ENCODE peak calls at places on chromosome 5, in five cellular contexts. P, Q, X, U and L are unnamed samples.

GRCh38 chr5:122101636-122102285 is 23.7 kb upstream of the LOX start:
- DNase-seq in Q (no peak), P (no peak), X (no peak), U (no peak), L (no peak)

GRCh38 chr5:15992918-15993317 is 186.7 kb downstream of the MARCHF11 start:
- DNase-seq in X (no peak), Q (no peak), P (no peak), U (no peak), L (no peak)

GRCh38 chr5:81315336-81315735 is 13.9 kb downstream of the ZCCHC9 start:
- DNase-seq in X (no peak), U (no peak), P (no peak), Q (no peak), L (no peak)

GRCh38 chr5:142981886-142982820 is 212.0 kb downstream of the ARHGAP26 start:
- DNase-seq in Q (no peak), P (peak), X (peak), U (peak), L (peak)

GRCh38 chr5:134132372-134133212 is 18.1 kb downstream of the TCF7 start:
- DNase-seq in P (no peak), X (peak), U (peak), Q (peak), L (no peak)

GRCh38 chr5:81232449-81233079 is 558 bp upstream of the CKMT2 start:
- DNase-seq in P (no peak), Q (no peak), X (peak), U (no peak), L (no peak)

GRCh38 chr5:139740138-139740992 is 55.2 kb upstream of the PSD2 start:
- DNase-seq in X (no peak), P (no peak), Q (no peak), U (no peak), L (no peak)

GRCh38 chr5:32071351-32071944 is 102.7 kb downstream of the GOLPH3 start:
- DNase-seq in P (no peak), X (no peak), Q (no peak), U (no peak), L (no peak)

GRCh38 chr5:151923865-151924264 is 786 bp downstream of the GLRA1 start:
- DNase-seq in P (no peak), X (no peak), U (no peak), Q (no peak), L (no peak)

GRCh38 chr5:107428303-107428761 is 242.4 kb downstream of the EFNA5 start:
- DNase-seq in U (no peak), P (no peak), Q (no peak), X (no peak), L (no peak)

GRCh38 chr5:60334281-60334713 is 365.7 kb downstream of the DEPDC1B start:
- DNase-seq in U (no peak), Q (no peak), X (no peak), P (no peak), L (no peak)

GRCh38 chr5:115962565-115963402 is 509 bp downstream of the LVRN start:
- DNase-seq in Q (peak), X (peak), U (peak), P (no peak), L (no peak)

GRCh38 chr5:58672521-58672920 is 89.6 kb downstream of the RAB3C start:
- DNase-seq in Q (no peak), U (no peak), P (no peak), X (no peak), L (no peak)

GRCh38 chr5:134580001-134580460 is 52.6 kb downstream of the SAR1B start:
- DNase-seq in U (no peak), P (no peak), Q (peak), X (no peak), L (peak)

GRCh38 chr5:14081791-14082190 is 61.4 kb upstream of the TRIO start:
- DNase-seq in U (no peak), P (no peak), X (no peak), Q (no peak), L (no peak)

GRCh38 chr5:170107674-170108073 is 2.0 kb downstream of the FOXI1 start:
- DNase-seq in Q (no peak), X (no peak), U (no peak), P (no peak), L (no peak)

GRCh38 chr5:72386639-72387038 is 66.5 kb downstream of the PTCD2 start:
- DNase-seq in U (no peak), X (no peak), P (no peak), Q (no peak), L (no peak)

GRCh38 chr5:33852327-33852726 is 39.5 kb downstream of the ADAMTS12 start:
- DNase-seq in X (no peak), Q (no peak), U (no peak), P (no peak), L (no peak)

GRCh38 chr5:624118-624950 is 12.2 kb downstream of the CEP72 start:
- DNase-seq in Q (no peak), U (no peak), P (no peak), X (no peak), L (no peak)

DNA sequence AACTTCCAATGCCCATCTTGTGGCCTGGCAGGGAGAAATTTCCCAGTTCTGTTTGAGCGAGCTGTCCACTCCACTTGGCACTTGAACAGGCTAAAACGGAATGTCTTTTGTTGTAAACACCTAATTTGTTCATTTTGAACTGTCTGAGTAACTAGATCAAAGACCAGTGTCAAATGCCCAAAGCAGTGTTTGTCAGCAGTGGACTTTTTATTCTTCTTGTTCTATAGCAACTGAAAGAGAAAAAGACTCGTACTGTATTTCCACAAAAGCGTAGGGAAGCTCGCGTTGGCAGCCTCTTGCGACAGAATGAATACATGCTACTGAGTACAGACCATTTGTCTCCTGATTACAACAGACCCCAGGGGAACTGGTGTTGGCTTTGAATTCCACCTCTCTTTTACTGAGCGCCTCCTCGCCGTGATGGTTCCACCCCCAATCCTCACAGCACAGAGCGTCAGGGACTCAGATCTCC is 601.8 kb upstream of the ZNF608 start:
- DNase-seq in Q (peak), U (no peak), P (no peak), X (no peak), L (no peak)
- TF ChIP-seq CTCF in Q (no peak), U (no peak), P (no peak), X (no peak), L (no peak)

GRCh38 chr5:91280062-91280941 is 102.8 kb downstream of the ARRDC3 start:
- DNase-seq in U (peak), Q (peak), X (peak), P (peak), L (peak)
- TF ChIP-seq POLR2A in U (peak), Q (peak), X (peak), P (peak), L (no peak)

DNA sequence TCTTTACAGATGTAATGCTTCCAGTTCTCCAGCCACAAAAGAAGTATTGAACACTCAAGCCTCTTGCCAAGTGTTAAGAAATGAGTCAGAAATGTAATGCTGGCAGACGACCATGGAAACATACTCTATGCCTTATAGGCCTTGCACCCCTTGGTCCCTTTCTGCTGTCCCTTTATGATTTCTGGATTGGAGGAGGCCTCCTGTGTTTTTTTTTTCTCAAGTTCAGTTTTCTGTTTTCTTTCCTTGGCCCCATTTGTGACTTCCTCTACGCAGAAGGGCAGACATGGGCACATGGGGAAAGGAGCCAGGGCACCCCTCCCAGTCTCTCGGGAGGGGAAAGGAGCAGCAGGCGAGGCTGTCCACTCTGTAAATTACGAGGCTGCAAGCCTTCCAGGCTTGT is 53.4 kb downstream of the SNX18 start:
- DNase-seq in U (no peak), P (no peak), X (peak), Q (no peak), L (no peak)
- H3K4me3 ChIP-seq in U (no peak), P (no peak), X (no peak), Q (no peak), L (no peak)

GRCh38 chr5:171647043-171647899 is 138.3 kb upstream of the SMIM23 start:
- DNase-seq in X (no peak), Q (no peak), U (no peak), P (no peak), L (no peak)
- TF ChIP-seq CTCF in X (no peak), Q (no peak), U (no peak), P (no peak), L (no peak)

GRCh38 chr5:141969783-141970741 is 1.2 kb downstream of the RNF14 start:
- DNase-seq in X (no peak), U (no peak), Q (no peak), P (no peak), L (no peak)
- TF ChIP-seq POLR2A in X (no peak), U (no peak), Q (no peak), P (no peak), L (no peak)

DNA sequence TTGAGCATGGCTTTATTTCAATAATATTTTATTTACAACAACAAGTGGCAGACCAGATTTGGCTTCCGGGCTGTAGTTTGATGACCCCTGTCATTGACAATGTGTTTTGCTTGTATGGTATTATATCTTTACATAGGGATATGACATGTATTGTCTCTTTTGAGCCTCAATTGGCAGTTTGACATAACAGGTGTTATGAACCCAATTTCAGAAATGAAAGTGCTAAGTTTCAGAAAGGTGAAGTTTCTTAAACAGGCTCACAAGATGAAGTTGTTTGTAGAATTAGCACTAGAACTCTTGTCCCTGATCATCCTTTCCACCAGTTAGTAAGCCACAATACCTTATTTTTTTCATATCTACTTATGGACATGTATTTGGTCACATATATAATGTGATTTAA is 303.0 kb upstream of the GRIA1 start:
- DNase-seq in Q (no peak), X (no peak), U (no peak), P (no peak), L (no peak)
- H3K4me3 ChIP-seq in Q (no peak), X (no peak), U (no peak), P (no peak), L (no peak)

GRCh38 chr5:180595381-180596114 is 4.2 kb upstream of the SCGB3A1 start:
- DNase-seq in Q (no peak), X (no peak), U (no peak), P (no peak), L (peak)

GRCh38 chr5:180596115-180596667 is 4.9 kb upstream of the SCGB3A1 start:
- DNase-seq in X (no peak), Q (no peak), U (no peak), P (no peak), L (peak)

GRCh38 chr5:180595046-180595379 is 3.7 kb upstream of the SCGB3A1 start:
- DNase-seq in P (no peak), Q (no peak), X (no peak), U (no peak), L (no peak)

GRCh38 chr5:180598316-180598701 is 7.0 kb upstream of the SCGB3A1 start:
- DNase-seq in P (no peak), Q (peak), U (peak), X (peak), L (no peak)

GRCh38 chr5:180596668-180597231 is 5.5 kb upstream of the SCGB3A1 start:
- DNase-seq in X (no peak), P (peak), U (no peak), Q (no peak), L (peak)
- TF ChIP-seq CTCF in X (no peak), P (no peak), U (no peak), Q (no peak), L (no peak)

GRCh38 chr5:91380491-91381133 is 2.5 kb downstream of the ARRDC3 start:
- DNase-seq in X (peak), P (peak), U (peak), Q (peak), L (peak)
- TF ChIP-seq POLR2A in X (peak), P (peak), U (peak), Q (peak), L (peak)

DNA sequence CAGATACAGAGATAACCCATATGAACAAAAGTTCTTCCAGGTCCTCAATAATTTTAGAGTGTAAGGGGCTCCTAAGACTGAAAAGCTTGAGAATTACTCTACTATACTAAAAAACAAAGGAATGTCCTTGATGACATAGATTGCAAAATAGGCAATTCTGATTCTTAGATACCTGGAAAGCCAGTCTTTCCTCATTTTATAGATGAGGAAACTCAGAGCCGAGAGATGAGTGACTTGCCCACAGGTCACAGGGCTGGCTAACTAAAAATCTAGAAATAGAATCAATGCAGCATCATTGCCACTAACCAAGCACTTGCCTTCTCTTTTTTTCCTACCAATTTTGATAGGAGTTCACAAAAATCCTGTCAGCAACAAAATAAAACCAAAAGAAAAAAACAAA is 101.2 kb downstream of the EPB41L4A start:
- DNase-seq in P (no peak), X (no peak), U (no peak), Q (no peak), L (no peak)
- H3K4me3 ChIP-seq in P (no peak), X (no peak), U (no peak), Q (no peak), L (no peak)